ENCODE peak calls at places on chromosomes 2 and 18, in seven cellular contexts. A, X, B, T, D, P and S are unnamed samples.

GRCh38 chr2:185738679-185739472 is at the start of gene FSIP2:
- DNase-seq in A (peak; percentile 70), D (peak; percentile 90), T (no peak), X (peak; percentile 91), P (peak; percentile 9), B (peak; percentile 28), S (no peak)

GRCh38 chr2:96146151-96146880 is 1.1 kb upstream of the DUSP2 start:
- DNase-seq in B (no peak), A (peak; percentile 47), P (peak; percentile 16), X (peak; percentile 22), T (no peak), D (peak; percentile 87), S (peak; percentile 85)

GRCh38 chr2:239298126-239298804 is 102.6 kb downstream of the HDAC4 start:
- DNase-seq in T (no peak), A (no peak), X (peak; percentile 17), P (peak; percentile 26), D (no peak), B (no peak), S (peak; percentile 70)

GRCh38 chr2:27705851-27706622 is 42.3 kb downstream of the SLC4A1AP start:
- DNase-seq in P (peak; percentile 99), B (peak; percentile 70), D (no peak), T (no peak), X (peak; percentile 90), A (peak; percentile 86), S (no peak)

GRCh38 chr2:223779877-223780276 is 57.5 kb downstream of the AP1S3 start:
- DNase-seq in T (no peak), A (no peak), P (peak; percentile 34), B (no peak), D (no peak), X (peak; percentile 18), S (no peak)

GRCh38 chr2:209208211-209208610 is 215.6 kb upstream of the MAP2 start:
- DNase-seq in A (no peak), P (no peak), D (no peak), X (peak; percentile 75), B (no peak), T (no peak), S (no peak)

GRCh38 chr2:54640834-54641540 is 82.5 kb upstream of the EML6 start:
- DNase-seq in X (no peak), D (no peak), B (no peak), T (no peak), A (no peak), P (no peak), S (no peak)

GRCh38 chr2:14998548-14998947 is 366.0 kb downstream of the LRATD1 start:
- DNase-seq in X (no peak), T (no peak), B (no peak), A (no peak), P (no peak), D (no peak), S (no peak)

GRCh38 chr2:151289972-151290335 is 486 bp upstream of the NMI start:
- DNase-seq in P (peak; percentile 53), D (no peak), B (peak; percentile 61), A (no peak), X (peak; percentile 24), T (no peak), S (peak; percentile 91)

GRCh38 chr2:216553093-216553478 is 54.4 kb downstream of the RPL37A start:
- DNase-seq in A (no peak), D (no peak), B (no peak), T (no peak), P (peak; percentile 78), X (no peak), S (no peak)

GRCh38 chr2:23944527-23944926 is 4.3 kb downstream of the UBXN2A start:
- DNase-seq in B (no peak), T (no peak), X (peak; percentile 15), P (no peak), A (no peak), D (no peak), S (no peak)

GRCh38 chr2:234178309-234179030 is 128.0 kb downstream of the SPP2 start:
- DNase-seq in X (peak; percentile 30), D (no peak), T (no peak), A (no peak), B (no peak), P (peak; percentile 10), S (no peak)

GRCh38 chr2:162821176-162821575 is 17.4 kb downstream of the KCNH7 start:
- DNase-seq in A (no peak), B (no peak), T (no peak), P (no peak), D (no peak), X (no peak), S (no peak)

GRCh38 chr2:216633616-216634316 is 546 bp downstream of the IGFBP2 start:
- DNase-seq in X (peak; percentile 60), P (no peak), D (peak; percentile 88), A (peak; percentile 48), T (no peak), B (no peak), S (no peak)

GRCh38 chr2:85057236-85057635 is 76.0 kb upstream of the TCF7L1 start:
- DNase-seq in X (no peak), T (no peak), P (peak; percentile 45), B (no peak), A (no peak), D (no peak), S (no peak)

GRCh38 chr18:34196231-34196630 is 28.5 kb downstream of the NOL4 start:
- DNase-seq in T (no peak), X (no peak), B (no peak), D (no peak), P (no peak), A (no peak), S (no peak)

GRCh38 chr2:8435608-8436007 is 246.2 kb upstream of the ID2 start:
- DNase-seq in A (no peak), D (no peak), B (no peak), T (no peak), X (no peak), P (no peak), S (no peak)

GRCh38 chr18:12958478-12958877 is 10.7 kb downstream of the SEH1L start:
- DNase-seq in X (no peak), D (no peak), T (no peak), B (no peak), P (no peak), A (no peak), S (no peak)

GRCh38 chr2:15719566-15720313 is 128.1 kb downstream of the DDX1 start:
- DNase-seq in D (no peak), X (no peak), A (peak; percentile 8), P (no peak), B (no peak), T (no peak), S (no peak)

GRCh38 chr2:218289639-218290315 is 2.5 kb downstream of the TMBIM1 start:
- DNase-seq in A (no peak), P (peak; percentile 36), B (peak; percentile 68), X (peak; percentile 61), D (no peak), T (no peak), S (no peak)

GRCh38 chr18:60019463-60019840 is 119.7 kb downstream of the PMAIP1 start:
- DNase-seq in P (peak; percentile 87), A (no peak), T (no peak), B (no peak), D (no peak), X (no peak), S (no peak)

GRCh38 chr2:213214209-213214608 is 62.8 kb upstream of the IKZF2 start:
- DNase-seq in D (no peak), B (no peak), P (no peak), X (no peak), A (no peak), T (no peak), S (no peak)

GRCh38 chr2:122031544-122032263 is 276.3 kb downstream of the TSN start:
- DNase-seq in X (peak; percentile 24), B (no peak), D (no peak), A (no peak), T (no peak), P (peak; percentile 27), S (no peak)

GRCh38 chr2:205698556-205699282 is 16.4 kb downstream of the NRP2 start:
- DNase-seq in B (no peak), D (no peak), A (no peak), X (no peak), P (peak; percentile 77), T (no peak), S (no peak)

GRCh38 chr2:190994148-190994547 is 19.8 kb downstream of the STAT1 start:
- DNase-seq in T (no peak), A (no peak), D (no peak), X (no peak), P (no peak), B (no peak), S (no peak)
- TF ChIP-seq POLR2A in T (no peak), A (no peak), D (no peak), X (no peak), P (no peak), B (no peak), S (no peak)

DNA sequence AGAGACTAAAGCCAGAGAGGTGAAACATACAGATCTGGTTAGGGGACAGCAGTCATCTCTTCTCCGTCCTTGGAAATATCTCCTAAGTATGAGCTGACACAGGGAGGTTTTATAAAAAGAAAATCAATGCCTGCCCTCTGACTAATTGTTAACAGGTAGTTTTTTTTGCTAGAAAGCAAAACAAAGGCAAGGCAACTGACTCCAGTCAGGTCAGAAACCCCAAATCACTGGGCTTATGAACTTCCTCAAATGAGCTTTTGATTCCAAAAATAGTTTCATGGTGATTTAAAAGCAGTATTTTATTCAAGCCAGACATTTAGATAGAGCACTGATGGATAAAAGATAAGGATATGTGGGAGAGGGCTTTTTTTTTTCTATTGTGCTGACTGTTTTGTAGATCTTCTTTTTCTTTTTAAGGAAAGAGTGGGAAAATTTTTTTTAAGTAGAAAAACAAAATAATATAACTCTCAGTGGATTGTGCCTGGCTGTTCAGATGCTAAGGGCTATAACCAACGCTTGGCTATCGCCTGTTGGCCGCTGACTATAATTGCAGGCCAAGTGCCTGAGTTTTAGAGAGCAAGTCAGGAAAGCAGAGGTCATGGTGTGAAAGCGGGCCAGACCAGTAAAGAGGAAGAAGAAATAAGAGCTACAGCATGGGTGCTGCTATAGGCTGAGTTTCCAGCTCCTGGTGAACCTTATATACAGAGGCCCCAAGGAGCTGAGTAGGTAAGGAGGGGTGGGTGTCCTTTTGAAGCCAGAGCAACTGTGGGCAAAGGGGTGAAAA is 44.9 kb downstream of the MRPL35 start:
- DNase-seq in P (no peak), B (no peak), D (no peak), X (no peak), T (no peak), A (no peak), S (no peak)
- TF ChIP-seq CTCF in P (no peak), B (no peak), D (no peak), X (peak; percentile 27), T (no peak), A (no peak), S (no peak)

GRCh38 chr2:207330912-207331311 is 165.2 kb upstream of the KLF7 start:
- DNase-seq in T (no peak), P (peak; percentile 97), A (peak; percentile 31), X (no peak), D (no peak), B (peak; percentile 29), S (peak; percentile 66)
- TF ChIP-seq POLR2A in T (no peak), P (no peak), A (no peak), X (no peak), D (no peak), B (no peak), S (no peak)

GRCh38 chr2:199459286-199460100 is 1.8 kb upstream of the SATB2 start:
- DNase-seq in D (peak; percentile 71), B (peak; percentile 90), X (peak; percentile 90), A (peak; percentile 90), T (peak; percentile 17), P (peak; percentile 95), S (peak; percentile 91)
- TF ChIP-seq CTCF in D (no peak), B (peak; percentile 59), X (peak; percentile 16), A (no peak), T (no peak), P (no peak), S (no peak)